ENCODE peak calls at places on chromosomes 6 and 20, in five cellular contexts. One of them, this sample, is unnamed. For H3K4me1 and H3K27me3, the result is how much of the 10 kb centered on the place peaks cover.

GRCh38 chr6:154229796-154230195 is 126.8 kb downstream of the IPCEF1 start:
- DNase-seq in CD8-positive, alpha-beta memory T cell: no peak
- DNase-seq in CD8-positive, alpha-beta T cell: no peak
- DNase-seq in adipocyte: no peak
- DNase-seq in aorta: no peak
- DNase-seq in this sample: peak

GRCh38 chr6:153024401-153025017 is 22.0 kb upstream of the MTRF1L start:
- DNase-seq in CD8-positive, alpha-beta memory T cell: peak
- DNase-seq in CD8-positive, alpha-beta T cell: peak
- DNase-seq in adipocyte: peak
- DNase-seq in aorta: no peak
- DNase-seq in this sample: peak

GRCh38 chr6:156803353-156803752 is 26.2 kb downstream of the ARID1B start:
- DNase-seq in CD8-positive, alpha-beta memory T cell: no peak
- DNase-seq in CD8-positive, alpha-beta T cell: no peak
- DNase-seq in adipocyte: no peak
- DNase-seq in aorta: no peak
- DNase-seq in this sample: no peak

GRCh38 chr6:28838634-28839442 is 84.9 kb downstream of the TRIM27 start:
- DNase-seq in CD8-positive, alpha-beta memory T cell: peak
- DNase-seq in CD8-positive, alpha-beta T cell: peak
- DNase-seq in adipocyte: peak
- DNase-seq in aorta: peak
- DNase-seq in this sample: peak

GRCh38 chr6:109118337-109118736 is 23.0 kb downstream of the CEP57L1 start:
- DNase-seq in CD8-positive, alpha-beta memory T cell: no peak
- DNase-seq in CD8-positive, alpha-beta T cell: no peak
- DNase-seq in adipocyte: no peak
- DNase-seq in aorta: no peak
- DNase-seq in this sample: no peak

GRCh38 chr20:31848088-31848999 is 2.9 kb upstream of the FOXS1 start:
- DNase-seq in CD8-positive, alpha-beta memory T cell: no peak
- DNase-seq in CD8-positive, alpha-beta T cell: no peak
- DNase-seq in adipocyte: no peak
- DNase-seq in aorta: no peak
- DNase-seq in this sample: no peak

GRCh38 chr6:1825277-1825676 is 215.6 kb downstream of the FOXC1 start:
- DNase-seq in CD8-positive, alpha-beta memory T cell: no peak
- DNase-seq in CD8-positive, alpha-beta T cell: no peak
- DNase-seq in adipocyte: no peak
- DNase-seq in aorta: no peak
- DNase-seq in this sample: no peak

GRCh38 chr6:101539510-101540245 is 146.2 kb downstream of the GRIK2 start:
- DNase-seq in CD8-positive, alpha-beta memory T cell: no peak
- DNase-seq in CD8-positive, alpha-beta T cell: no peak
- DNase-seq in adipocyte: peak
- DNase-seq in aorta: no peak
- DNase-seq in this sample: no peak

GRCh38 chr6:37785688-37786270 is 33.7 kb upstream of the ZFAND3 start:
- DNase-seq in CD8-positive, alpha-beta memory T cell: no peak
- DNase-seq in CD8-positive, alpha-beta T cell: no peak
- DNase-seq in adipocyte: no peak
- DNase-seq in aorta: no peak
- DNase-seq in this sample: no peak

GRCh38 chr6:6785163-6785521 is 196.6 kb downstream of the LY86 start:
- DNase-seq in CD8-positive, alpha-beta memory T cell: no peak
- DNase-seq in CD8-positive, alpha-beta T cell: no peak
- DNase-seq in adipocyte: no peak
- DNase-seq in aorta: no peak
- DNase-seq in this sample: no peak

DNA sequence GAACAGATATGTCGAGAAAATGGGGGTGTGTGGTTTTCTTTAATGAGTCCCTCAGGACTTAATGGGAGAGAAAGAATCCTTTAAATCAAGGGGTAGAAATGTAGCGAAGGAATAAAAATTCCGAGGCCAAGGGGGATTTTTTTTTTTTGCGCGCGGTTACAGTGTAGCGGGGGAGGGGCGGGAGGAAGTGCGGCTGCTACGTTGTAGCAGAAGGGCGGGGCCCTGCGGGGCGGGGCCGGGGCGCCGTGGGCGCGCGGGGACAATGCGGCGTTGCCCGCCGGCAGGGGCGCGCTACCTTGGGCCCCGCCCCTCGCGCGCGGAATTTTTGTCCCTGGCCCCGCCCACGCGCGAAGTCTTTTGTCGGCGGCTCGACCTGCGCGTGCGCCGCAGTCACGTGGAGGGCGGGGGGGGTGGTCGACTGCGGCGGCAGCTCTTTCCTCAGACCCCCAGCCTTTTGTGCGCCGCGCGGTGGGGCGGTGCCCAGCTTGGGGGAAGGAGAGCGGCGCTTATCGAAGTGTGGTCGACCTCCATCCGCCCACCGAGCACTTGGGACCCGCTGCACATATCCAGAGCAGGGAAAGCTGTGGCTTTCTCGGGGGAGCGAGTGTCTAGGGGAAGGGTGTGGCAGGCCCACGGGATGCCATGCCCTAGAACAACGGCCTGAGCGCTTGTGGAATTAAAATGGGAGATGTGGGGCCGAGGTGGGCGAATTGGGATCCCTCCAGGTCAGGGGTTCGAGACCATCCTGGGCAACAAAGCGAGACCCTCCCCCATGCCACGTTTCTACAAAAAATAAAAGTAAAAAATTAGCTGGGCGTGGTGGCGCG is 1.3 kb downstream of the TUBB start:
- DNase-seq in CD8-positive, alpha-beta memory T cell: peak
- DNase-seq in CD8-positive, alpha-beta T cell: peak
- DNase-seq in adipocyte: peak
- DNase-seq in aorta: peak
- DNase-seq in this sample: peak
- H3K4me1 ChIP-seq in CD8-positive, alpha-beta memory T cell: under half
- H3K4me1 ChIP-seq in CD8-positive, alpha-beta T cell: under half
- H3K4me1 ChIP-seq in adipocyte: under half
- H3K4me1 ChIP-seq in aorta: under half
- H3K4me1 ChIP-seq in this sample: under half

GRCh38 chr6:159074866-159075265 is 30.1 kb upstream of the TAGAP start:
- DNase-seq in CD8-positive, alpha-beta memory T cell: no peak
- DNase-seq in CD8-positive, alpha-beta T cell: no peak
- DNase-seq in adipocyte: no peak
- DNase-seq in aorta: no peak
- DNase-seq in this sample: no peak
- H3K27me3 ChIP-seq in CD8-positive, alpha-beta memory T cell: under half
- H3K27me3 ChIP-seq in CD8-positive, alpha-beta T cell: under half
- H3K27me3 ChIP-seq in adipocyte: half or more
- H3K27me3 ChIP-seq in aorta: under half
- H3K27me3 ChIP-seq in this sample: under half

DNA sequence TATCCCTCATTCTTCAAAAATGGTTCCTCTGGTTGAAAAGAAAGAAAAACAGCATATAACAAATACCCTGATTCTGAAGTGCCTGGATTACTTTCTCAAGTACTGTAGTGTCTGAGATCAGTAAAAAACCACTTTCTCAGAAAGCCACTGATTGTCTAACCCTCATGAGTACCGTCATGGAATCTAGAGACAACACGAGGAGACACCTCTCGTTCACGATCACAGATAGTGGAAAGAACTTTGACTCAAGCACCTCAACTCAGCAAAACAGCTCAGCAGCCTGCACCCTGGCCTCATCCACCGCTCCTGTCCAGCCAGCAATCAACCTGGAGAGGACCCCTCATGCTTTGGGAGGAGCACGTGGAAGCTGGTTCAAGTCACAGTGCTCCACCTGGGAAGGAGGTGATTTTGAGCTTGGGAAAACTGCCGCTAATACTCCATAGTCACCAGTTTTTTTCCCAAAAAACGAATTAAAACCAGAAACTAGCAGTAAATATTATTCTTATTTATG is 1.0 kb downstream of the SCML4 start:
- DNase-seq in CD8-positive, alpha-beta memory T cell: peak
- DNase-seq in CD8-positive, alpha-beta T cell: peak
- DNase-seq in adipocyte: no peak
- DNase-seq in aorta: no peak
- DNase-seq in this sample: peak
- H3K4me3 ChIP-seq in CD8-positive, alpha-beta memory T cell: peak
- H3K4me3 ChIP-seq in CD8-positive, alpha-beta T cell: peak
- H3K4me3 ChIP-seq in adipocyte: no peak
- H3K4me3 ChIP-seq in aorta: no peak
- H3K4me3 ChIP-seq in this sample: peak

GRCh38 chr20:37353285-37353849 is 7.4 kb downstream of the SRC start:
- DNase-seq in CD8-positive, alpha-beta memory T cell: no peak
- DNase-seq in CD8-positive, alpha-beta T cell: no peak
- DNase-seq in adipocyte: no peak
- DNase-seq in aorta: no peak
- DNase-seq in this sample: no peak
- H3K4me1 ChIP-seq in CD8-positive, alpha-beta memory T cell: under half
- H3K4me1 ChIP-seq in CD8-positive, alpha-beta T cell: under half
- H3K4me1 ChIP-seq in adipocyte: under half
- H3K4me1 ChIP-seq in aorta: under half
- H3K4me1 ChIP-seq in this sample: under half

DNA sequence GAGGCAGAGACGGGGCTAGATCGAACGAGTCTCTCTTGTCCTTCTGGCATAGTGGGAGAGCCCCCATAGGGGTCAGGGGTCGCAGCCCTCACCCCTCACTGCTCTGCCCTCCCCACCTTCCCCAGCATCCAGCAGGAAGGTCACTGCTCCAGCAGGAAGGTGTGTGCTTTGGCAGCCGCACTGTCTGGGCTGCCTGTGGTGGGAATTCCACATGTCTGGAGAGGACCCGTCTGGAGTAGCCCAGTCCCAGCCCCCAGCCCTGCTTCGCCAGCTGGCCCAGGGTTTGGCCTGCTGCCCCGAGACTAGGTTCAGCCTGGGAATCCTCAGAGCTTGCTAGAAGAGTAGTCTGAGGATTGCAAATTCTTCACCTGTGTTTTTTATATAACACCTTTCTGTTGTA is 2.5 kb upstream of the R3HDML start:
- DNase-seq in CD8-positive, alpha-beta memory T cell: no peak
- DNase-seq in CD8-positive, alpha-beta T cell: no peak
- DNase-seq in adipocyte: no peak
- DNase-seq in aorta: no peak
- DNase-seq in this sample: no peak
- H3K27me3 ChIP-seq in CD8-positive, alpha-beta memory T cell: under half
- H3K27me3 ChIP-seq in CD8-positive, alpha-beta T cell: under half
- H3K27me3 ChIP-seq in adipocyte: half or more
- H3K27me3 ChIP-seq in aorta: under half
- H3K27me3 ChIP-seq in this sample: under half

GRCh38 chr6:118800394-118801071 is 93.4 kb upstream of the ASF1A start:
- DNase-seq in CD8-positive, alpha-beta memory T cell: peak
- DNase-seq in CD8-positive, alpha-beta T cell: peak
- DNase-seq in adipocyte: peak
- DNase-seq in aorta: peak
- DNase-seq in this sample: peak
- H3K4me3 ChIP-seq in CD8-positive, alpha-beta memory T cell: peak
- H3K4me3 ChIP-seq in CD8-positive, alpha-beta T cell: no peak
- H3K4me3 ChIP-seq in adipocyte: peak
- H3K4me3 ChIP-seq in aorta: no peak
- H3K4me3 ChIP-seq in this sample: peak

GRCh38 chr6:136753624-136754023 is 38.7 kb downstream of the MAP3K5 start:
- DNase-seq in CD8-positive, alpha-beta memory T cell: peak
- DNase-seq in CD8-positive, alpha-beta T cell: peak
- DNase-seq in adipocyte: no peak
- DNase-seq in aorta: no peak
- DNase-seq in this sample: peak

GRCh38 chr6:136751478-136751956 is 40.8 kb downstream of the MAP3K5 start:
- DNase-seq in CD8-positive, alpha-beta memory T cell: peak
- DNase-seq in CD8-positive, alpha-beta T cell: peak
- DNase-seq in adipocyte: no peak
- DNase-seq in aorta: no peak
- DNase-seq in this sample: peak

GRCh38 chr6:136750821-136751220 is 41.5 kb downstream of the MAP3K5 start:
- DNase-seq in CD8-positive, alpha-beta memory T cell: no peak
- DNase-seq in CD8-positive, alpha-beta T cell: no peak
- DNase-seq in adipocyte: no peak
- DNase-seq in aorta: no peak
- DNase-seq in this sample: no peak

GRCh38 chr6:136751991-136752390 is 40.3 kb downstream of the MAP3K5 start:
- DNase-seq in CD8-positive, alpha-beta memory T cell: no peak
- DNase-seq in CD8-positive, alpha-beta T cell: no peak
- DNase-seq in adipocyte: no peak
- DNase-seq in aorta: no peak
- DNase-seq in this sample: no peak

DNA sequence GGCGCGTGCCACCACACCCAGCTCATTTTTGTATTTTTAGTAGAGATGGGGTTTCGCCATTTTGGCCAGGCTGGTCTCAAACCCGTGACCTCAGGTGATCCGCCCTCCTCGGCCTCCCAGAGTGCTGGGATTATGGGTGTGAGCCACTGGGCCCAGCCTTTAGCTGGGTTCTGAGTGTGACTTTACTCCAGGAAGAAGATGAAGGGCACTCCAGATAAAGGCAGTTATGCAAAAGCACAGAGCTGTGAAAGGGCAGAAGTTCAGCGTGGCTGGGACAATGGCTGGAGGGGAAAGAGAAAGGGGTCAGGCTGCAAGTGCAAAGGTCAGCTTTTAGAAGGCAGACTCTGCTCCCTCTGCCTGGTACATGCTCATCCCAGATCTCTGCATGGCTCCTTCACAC is 39.7 kb downstream of the MAP3K5 start:
- DNase-seq in CD8-positive, alpha-beta memory T cell: no peak
- DNase-seq in CD8-positive, alpha-beta T cell: no peak
- DNase-seq in adipocyte: no peak
- DNase-seq in aorta: no peak
- DNase-seq in this sample: no peak
- H3K4me1 ChIP-seq in CD8-positive, alpha-beta memory T cell: half or more
- H3K4me1 ChIP-seq in CD8-positive, alpha-beta T cell: under half
- H3K4me1 ChIP-seq in adipocyte: under half
- H3K4me1 ChIP-seq in aorta: under half
- H3K4me1 ChIP-seq in this sample: half or more

DNA sequence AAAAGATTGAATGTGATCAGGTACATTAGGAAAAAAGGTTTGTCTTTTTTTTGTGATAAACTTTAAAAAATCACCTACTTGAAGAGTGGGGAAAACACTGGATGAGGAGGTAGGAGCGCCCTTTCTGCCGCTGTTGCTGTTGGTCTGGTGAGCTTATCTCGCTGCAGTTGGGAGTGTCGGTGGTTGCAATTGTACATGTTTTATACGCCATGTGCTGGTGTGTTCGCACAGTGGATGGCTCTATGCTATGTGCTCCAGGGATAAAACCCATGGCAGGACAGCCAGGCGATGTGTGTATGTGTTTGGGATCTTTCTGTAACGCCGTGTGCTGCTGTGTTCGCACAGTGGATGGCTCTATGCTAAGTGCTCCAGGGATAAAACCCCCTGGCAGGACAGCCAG is 1.7 kb downstream of the SLC22A3 start:
- DNase-seq in CD8-positive, alpha-beta memory T cell: no peak
- DNase-seq in CD8-positive, alpha-beta T cell: no peak
- DNase-seq in adipocyte: no peak
- DNase-seq in aorta: no peak
- DNase-seq in this sample: no peak
- H3K27me3 ChIP-seq in CD8-positive, alpha-beta memory T cell: under half
- H3K27me3 ChIP-seq in CD8-positive, alpha-beta T cell: under half
- H3K27me3 ChIP-seq in adipocyte: under half
- H3K27me3 ChIP-seq in aorta: under half
- H3K27me3 ChIP-seq in this sample: under half

DNA sequence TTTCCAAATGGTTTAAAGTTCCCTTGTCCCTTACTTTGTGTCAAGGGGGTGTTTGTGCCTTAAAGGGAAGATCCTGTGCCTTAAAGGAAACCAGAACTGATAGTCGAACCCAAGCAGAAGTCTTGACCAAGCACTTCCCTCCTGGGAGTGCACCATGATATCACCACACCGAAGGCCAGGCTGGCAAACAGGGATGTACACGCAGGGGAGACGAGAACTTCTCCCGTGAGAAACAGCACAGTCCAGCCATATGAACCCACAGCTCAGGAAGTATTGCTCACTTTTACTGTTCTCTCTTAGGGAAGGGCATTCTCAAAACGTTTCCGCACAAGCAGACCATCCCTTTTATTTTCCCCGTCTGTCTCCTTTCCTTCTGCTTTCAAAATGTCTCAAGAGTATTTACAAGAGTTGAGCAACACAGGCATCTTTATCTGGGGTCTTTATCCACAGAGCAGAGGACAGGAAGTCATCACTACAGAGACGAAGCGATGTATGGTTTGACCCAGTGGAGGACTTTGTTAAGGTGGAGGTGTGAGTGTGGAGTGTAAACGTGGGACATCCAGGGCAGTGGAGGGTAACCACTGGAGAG is 12.8 kb upstream of the SERPINB1 start:
- DNase-seq in CD8-positive, alpha-beta memory T cell: no peak
- DNase-seq in CD8-positive, alpha-beta T cell: no peak
- DNase-seq in adipocyte: no peak
- DNase-seq in aorta: peak
- DNase-seq in this sample: no peak
- H3K4me3 ChIP-seq in CD8-positive, alpha-beta memory T cell: peak
- H3K4me3 ChIP-seq in CD8-positive, alpha-beta T cell: peak
- H3K4me3 ChIP-seq in adipocyte: peak
- H3K4me3 ChIP-seq in aorta: no peak
- H3K4me3 ChIP-seq in this sample: peak

This sample was measured in CD4-positive, CD25-positive, alpha-beta regulatory T cell.